ENCODE peak calls at places on chromosome 11, in four cellular contexts. One of them, this sample, is unnamed.

GRCh38 chr11:61091373-61092279 is 10.7 kb upstream of the CD5 start:
- DNase-seq in choroid plexus epithelial cell: peak; percentile 41
- DNase-seq in B cell: no peak
- DNase-seq in SW 1271: no peak
- DNase-seq in this sample: peak; percentile 68

GRCh38 chr11:13480198-13480597 is 15.6 kb downstream of the PTH start:
- DNase-seq in choroid plexus epithelial cell: no peak
- DNase-seq in B cell: no peak
- DNase-seq in SW 1271: no peak
- DNase-seq in this sample: no peak

GRCh38 chr11:115340874-115341273 is 163.3 kb downstream of the CADM1 start:
- DNase-seq in B cell: no peak
- DNase-seq in choroid plexus epithelial cell: no peak
- DNase-seq in SW 1271: no peak
- DNase-seq in this sample: no peak

GRCh38 chr11:35304393-35304790 is 115.0 kb downstream of the SLC1A2 start:
- DNase-seq in B cell: no peak
- DNase-seq in choroid plexus epithelial cell: peak; percentile 79
- DNase-seq in SW 1271: no peak
- DNase-seq in this sample: peak; percentile 30

GRCh38 chr11:74634537-74634936 is 42.2 kb downstream of the POLD3 start:
- DNase-seq in B cell: no peak
- DNase-seq in choroid plexus epithelial cell: peak; percentile 75
- DNase-seq in SW 1271: no peak
- DNase-seq in this sample: no peak

GRCh38 chr11:128289048-128289447 is 298.3 kb downstream of the ETS1 start:
- DNase-seq in choroid plexus epithelial cell: no peak
- DNase-seq in B cell: no peak
- DNase-seq in SW 1271: no peak
- DNase-seq in this sample: peak; percentile 26

GRCh38 chr11:64291746-64292457 is 800 bp downstream of the KCNK4 start:
- DNase-seq in choroid plexus epithelial cell: no peak
- DNase-seq in SW 1271: no peak
- DNase-seq in B cell: no peak
- DNase-seq in this sample: no peak

GRCh38 chr11:115605397-115606222 is 101.4 kb upstream of the CADM1 start:
- DNase-seq in choroid plexus epithelial cell: no peak
- DNase-seq in B cell: no peak
- DNase-seq in SW 1271: no peak
- DNase-seq in this sample: no peak

GRCh38 chr11:70068345-70068744 is 9.8 kb upstream of the ANO1 start:
- DNase-seq in B cell: no peak
- DNase-seq in SW 1271: no peak
- DNase-seq in choroid plexus epithelial cell: no peak
- DNase-seq in this sample: no peak

GRCh38 chr11:46612326-46612725 is 4.7 kb downstream of the HARBI1 start:
- DNase-seq in B cell: no peak
- DNase-seq in SW 1271: no peak
- DNase-seq in choroid plexus epithelial cell: no peak
- DNase-seq in this sample: no peak

GRCh38 chr11:107683807-107684206 is 28.0 kb downstream of the SLN start:
- DNase-seq in choroid plexus epithelial cell: no peak
- DNase-seq in B cell: no peak
- DNase-seq in SW 1271: peak; percentile 20
- DNase-seq in this sample: no peak

GRCh38 chr11:14908214-14908880 is 16.3 kb upstream of the CYP2R1 start:
- DNase-seq in SW 1271: no peak
- DNase-seq in choroid plexus epithelial cell: peak; percentile 76
- DNase-seq in B cell: peak; percentile 66
- DNase-seq in this sample: peak; percentile 32

GRCh38 chr11:114077482-114078305 is 18.2 kb downstream of the ZBTB16 start:
- DNase-seq in SW 1271: no peak
- DNase-seq in choroid plexus epithelial cell: no peak
- DNase-seq in B cell: no peak
- DNase-seq in this sample: no peak

GRCh38 chr11:13098067-13098466 is 89.0 kb downstream of the RASSF10 start:
- DNase-seq in B cell: no peak
- DNase-seq in SW 1271: no peak
- DNase-seq in choroid plexus epithelial cell: no peak
- DNase-seq in this sample: no peak

GRCh38 chr11:126521196-126521595 is 165.7 kb downstream of the ST3GAL4 start:
- DNase-seq in SW 1271: no peak
- DNase-seq in B cell: no peak
- DNase-seq in choroid plexus epithelial cell: no peak
- DNase-seq in this sample: no peak

GRCh38 chr11:121112498-121113455 is 11.7 kb downstream of the TECTA start:
- DNase-seq in SW 1271: peak; percentile 23
- DNase-seq in B cell: peak; percentile 43
- DNase-seq in choroid plexus epithelial cell: peak; percentile 81
- DNase-seq in this sample: peak; percentile 76

GRCh38 chr11:95065336-95065735 is 1.4 kb upstream of the SRSF8 start:
- DNase-seq in choroid plexus epithelial cell: no peak
- DNase-seq in B cell: no peak
- DNase-seq in SW 1271: no peak
- DNase-seq in this sample: no peak

GRCh38 chr11:26896716-26897115 is 97.2 kb upstream of the FIBIN start:
- DNase-seq in B cell: no peak
- DNase-seq in choroid plexus epithelial cell: no peak
- DNase-seq in SW 1271: no peak
- DNase-seq in this sample: no peak

GRCh38 chr11:41177791-41178190 is 281.7 kb downstream of the LRRC4C start:
- DNase-seq in SW 1271: no peak
- DNase-seq in choroid plexus epithelial cell: no peak
- DNase-seq in B cell: no peak
- DNase-seq in this sample: no peak

GRCh38 chr11:95335989-95336388 is 105.0 kb upstream of the SESN3 start:
- DNase-seq in SW 1271: no peak
- DNase-seq in choroid plexus epithelial cell: no peak
- DNase-seq in B cell: peak; percentile 71
- DNase-seq in this sample: no peak

GRCh38 chr11:17687946-17688670 is 31.3 kb upstream of the MYOD1 start:
- DNase-seq in B cell: no peak
- DNase-seq in SW 1271: no peak
- DNase-seq in choroid plexus epithelial cell: no peak
- DNase-seq in this sample: no peak

GRCh38 chr11:94768602-94769511 is 701 bp downstream of the AMOTL1 start:
- DNase-seq in choroid plexus epithelial cell: peak; percentile 47
- DNase-seq in SW 1271: no peak
- DNase-seq in B cell: no peak
- DNase-seq in this sample: peak; percentile 28

GRCh38 chr11:95556342-95557151 is 233.0 kb downstream of the FAM76B start:
- DNase-seq in B cell: no peak
- DNase-seq in SW 1271: no peak
- DNase-seq in choroid plexus epithelial cell: peak; percentile 37
- DNase-seq in this sample: peak; percentile 22

GRCh38 chr11:102940714-102941588 is 14.6 kb downstream of the MMP13 start:
- DNase-seq in choroid plexus epithelial cell: peak; percentile 83
- DNase-seq in SW 1271: peak; percentile 86
- DNase-seq in B cell: peak; percentile 48
- DNase-seq in this sample: peak; percentile 55